ENCODE peak calls at places on chromosomes 5 and 9, in six cellular contexts. J, W, K, F, B and L are unnamed samples.

GRCh38 chr9:110007477-110008270 is 200.3 kb downstream of the C9orf152 start:
- DNase-seq in J (no peak), W (no peak), K (no peak), F (no peak), B (no peak), L (no peak)

GRCh38 chr9:121944741-121945191 is 148.3 kb downstream of the TTLL11 start:
- DNase-seq in J (no peak), W (no peak), K (no peak), F (no peak), B (no peak), L (no peak)

GRCh38 chr5:126395198-126395597 is 28.0 kb upstream of the GRAMD2B start:
- DNase-seq in J (no peak), W (no peak), K (no peak), F (no peak), B (no peak), L (no peak)

GRCh38 chr9:131112374-131113159 is 12.8 kb upstream of the NUP214 start:
- DNase-seq in J (no peak), W (no peak), K (no peak), F (no peak), B (no peak), L (no peak)

GRCh38 chr9:113370806-113371325 is 5.9 kb downstream of the HDHD3 start:
- DNase-seq in J (no peak), W (no peak), K (no peak), F (no peak), B (no peak), L (no peak)

GRCh38 chr5:36530249-36530648 is 76.2 kb upstream of the SLC1A3 start:
- DNase-seq in J (no peak), W (no peak), K (no peak), F (no peak), B (no peak), L (no peak)

GRCh38 chr5:119435436-119436132 is 16.7 kb upstream of the HSD17B4 start:
- DNase-seq in J (peak; percentile 79), W (peak; percentile 64), K (peak; percentile 76), F (peak; percentile 60), B (peak; percentile 81), L (peak; percentile 48)

GRCh38 chr5:146816775-146817387 is 61.7 kb downstream of the PPP2R2B start:
- DNase-seq in J (no peak), W (no peak), K (no peak), F (no peak), B (no peak), L (no peak)

GRCh38 chr5:179601871-179602625 is 21.4 kb downstream of the HNRNPH1 start:
- DNase-seq in J (no peak), W (no peak), K (no peak), F (no peak), B (peak; percentile 35), L (no peak)

GRCh38 chr5:25553082-25553481 is 908.3 kb upstream of the CDH10 start:
- DNase-seq in J (no peak), W (no peak), K (no peak), F (no peak), B (no peak), L (no peak)

GRCh38 chr9:4207881-4208615 is 91.8 kb downstream of the GLIS3 start:
- DNase-seq in J (no peak), W (no peak), K (no peak), F (no peak), B (peak; percentile 46), L (no peak)

GRCh38 chr9:70066418-70066817 is 22.8 kb downstream of the MAMDC2 start:
- DNase-seq in J (no peak), W (no peak), K (no peak), F (no peak), B (no peak), L (no peak)

GRCh38 chr5:172115541-172115982 is 72.5 kb downstream of the STK10 start:
- DNase-seq in J (no peak), W (peak; percentile 28), K (no peak), F (peak; percentile 34), B (no peak), L (no peak)

GRCh38 chr5:172113036-172113435 is 75.0 kb downstream of the STK10 start:
- DNase-seq in J (no peak), W (peak; percentile 88), K (no peak), F (peak; percentile 58), B (no peak), L (no peak)

GRCh38 chr5:172110921-172111873 is 76.8 kb downstream of the STK10 start:
- DNase-seq in J (peak; percentile 69), W (peak; percentile 50), K (peak; percentile 41), F (peak; percentile 59), B (peak; percentile 74), L (no peak)

GRCh38 chr5:172117977-172118701 is 69.9 kb downstream of the STK10 start:
- DNase-seq in J (no peak), W (no peak), K (no peak), F (no peak), B (no peak), L (peak; percentile 22)

DNA sequence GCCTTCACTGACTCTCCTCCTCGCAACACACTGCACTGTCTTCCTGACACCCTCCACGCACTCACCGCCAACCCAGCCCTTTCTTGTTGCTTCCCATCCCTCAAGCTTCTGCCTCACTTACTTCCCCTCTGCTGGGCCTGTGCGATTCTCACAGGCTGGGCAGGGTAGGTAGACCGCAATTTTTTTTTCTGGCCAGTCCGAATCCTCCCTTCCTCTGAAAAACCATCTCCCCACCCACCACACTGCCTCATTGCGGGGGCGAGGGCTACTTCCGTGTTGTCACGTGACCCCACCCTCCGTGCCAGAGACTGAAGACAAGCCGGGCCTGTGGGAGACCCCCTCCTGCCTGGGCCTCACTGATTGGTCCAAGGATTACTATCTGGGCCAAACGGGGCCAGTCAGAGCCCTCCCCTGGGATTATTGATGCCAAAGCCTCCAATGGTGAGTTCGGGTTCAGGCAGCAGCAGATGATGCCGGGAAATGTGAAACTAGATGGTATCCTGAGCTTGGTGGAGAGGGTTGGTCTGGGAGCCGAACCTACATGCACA is 73.1 kb downstream of the STK10 start:
- DNase-seq in J (peak; percentile 43), W (peak; percentile 49), K (no peak), F (peak; percentile 68), B (peak; percentile 85), L (no peak)
- H3K4me1 ChIP-seq in J (peaks cover 20% of the 10 kb centered on the region), W (peaks cover 76% of the 10 kb centered on the region), K (peaks cover 14% of the 10 kb centered on the region), F (peaks cover 86% of the 10 kb centered on the region), B (peaks cover 11% of the 10 kb centered on the region), L (peaks cover 7% of the 10 kb centered on the region)

GRCh38 chr9:134067904-134068741 is at the start of gene BRD3:
- DNase-seq in J (peak; percentile 91), W (peak; percentile 85), K (peak; percentile 97), F (peak; percentile 74), B (peak; percentile 95), L (peak; percentile 93)

GRCh38 chr9:134066546-134066922 is 1.3 kb downstream of the BRD3 start:
- DNase-seq in J (peak; percentile 25), W (no peak), K (no peak), F (no peak), B (no peak), L (no peak)

GRCh38 chr9:134065720-134066419 is 2.0 kb downstream of the BRD3 start:
- DNase-seq in J (peak; percentile 60), W (peak; percentile 48), K (peak; percentile 62), F (peak; percentile 35), B (peak; percentile 54), L (peak; percentile 74)

GRCh38 chr9:134068742-134069535 is 1.1 kb upstream of the BRD3 start:
- DNase-seq in J (peak; percentile 26), W (no peak), K (peak; percentile 10), F (no peak), B (peak; percentile 50), L (no peak)

DNA sequence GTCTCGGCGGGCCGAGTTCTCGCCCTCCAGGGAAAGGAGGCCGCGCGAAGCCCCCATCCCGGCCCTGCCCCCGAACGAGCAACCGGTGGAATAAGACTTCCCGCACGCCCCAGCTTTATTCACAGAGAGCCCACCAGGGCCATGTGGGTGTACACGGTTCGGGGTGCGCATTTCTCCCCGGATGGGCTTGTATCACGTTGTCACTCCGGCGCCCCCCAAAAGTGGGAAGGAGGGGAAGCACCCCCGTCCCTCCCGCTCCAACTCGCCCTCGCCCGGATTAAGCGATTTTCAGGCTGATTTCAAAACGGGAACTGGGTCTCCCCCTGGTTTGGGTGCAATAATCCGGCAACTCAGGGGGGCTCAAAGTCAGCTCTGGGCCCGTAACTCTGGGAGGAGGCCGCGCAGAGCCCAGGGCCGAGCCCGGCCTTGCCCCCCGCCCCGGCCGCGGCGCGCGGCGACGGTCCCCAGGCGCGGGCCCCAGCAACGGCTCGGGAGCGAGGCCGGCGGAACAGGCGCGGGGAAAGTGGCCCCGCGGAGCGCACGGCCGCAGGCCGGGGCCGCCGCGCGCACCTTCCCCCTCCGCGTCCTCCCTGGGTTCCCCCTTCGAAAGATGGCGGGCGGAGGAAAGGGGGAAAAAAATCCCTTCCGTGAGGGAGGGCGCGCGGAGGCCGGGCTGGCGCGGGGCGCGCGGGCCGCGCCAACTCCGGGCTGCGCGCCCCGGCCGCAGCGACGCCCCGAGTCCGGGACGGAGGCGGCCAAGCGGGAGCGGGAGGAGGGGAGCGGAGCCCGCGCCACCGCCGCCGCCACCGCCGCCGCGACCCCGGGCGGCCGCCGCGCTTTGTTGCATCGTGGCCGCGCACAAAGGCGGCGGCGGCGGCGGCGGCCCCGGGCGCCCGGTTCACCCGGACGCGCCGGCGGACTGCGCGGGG is 639 bp downstream of the BRD3 start:
- DNase-seq in J (peak; percentile 34), W (peak; percentile 30), K (peak; percentile 68), F (peak; percentile 49), B (peak; percentile 65), L (no peak)
- H3K4me1 ChIP-seq in J (peaks cover 52% of the 10 kb centered on the region), W (peaks cover 30% of the 10 kb centered on the region), K (peaks cover 5% of the 10 kb centered on the region), F (peaks cover 28% of the 10 kb centered on the region), B (no peaks in the 10 kb centered on the region), L (peaks cover 10% of the 10 kb centered on the region)

GRCh38 chr9:2158111-2158610 is 143.0 kb downstream of the SMARCA2 start:
- DNase-seq in J (peak; percentile 53), W (peak; percentile 45), K (peak; percentile 46), F (peak; percentile 31), B (peak; percentile 72), L (peak; percentile 25)

GRCh38 chr9:2153599-2154217 is 138.6 kb downstream of the SMARCA2 start:
- DNase-seq in J (no peak), W (no peak), K (no peak), F (no peak), B (no peak), L (no peak)

GRCh38 chr9:2158729-2159128 is 143.6 kb downstream of the SMARCA2 start:
- DNase-seq in J (no peak), W (no peak), K (no peak), F (no peak), B (no peak), L (no peak)

GRCh38 chr9:2157277-2158105 is 142.3 kb downstream of the SMARCA2 start:
- DNase-seq in J (peak; percentile 33), W (peak; percentile 12), K (peak; percentile 65), F (no peak), B (peak; percentile 68), L (peak; percentile 16)

DNA sequence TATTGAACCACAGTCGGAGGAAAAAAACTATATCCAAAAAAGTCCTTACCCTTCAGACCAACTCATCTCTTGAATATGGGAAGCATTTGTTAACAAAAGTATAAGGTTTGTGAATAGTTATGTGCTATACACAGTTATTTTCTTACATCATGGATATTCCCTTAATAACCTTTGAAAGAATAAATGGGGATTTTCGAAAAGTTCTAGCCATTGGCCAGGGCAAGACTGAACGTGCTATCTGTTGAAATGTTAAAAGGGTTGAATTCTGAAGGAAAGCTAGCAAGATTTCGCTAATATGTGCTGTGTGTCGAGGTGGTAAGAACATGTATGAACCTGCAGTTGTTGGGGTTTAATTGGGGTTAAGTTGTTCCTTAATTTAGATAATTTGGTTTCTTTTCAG is 140.8 kb downstream of the SMARCA2 start:
- DNase-seq in J (no peak), W (no peak), K (no peak), F (no peak), B (no peak), L (no peak)
- H3K4me1 ChIP-seq in J (peaks cover 14% of the 10 kb centered on the region), W (peaks cover 45% of the 10 kb centered on the region), K (peaks cover 15% of the 10 kb centered on the region), F (peaks cover 27% of the 10 kb centered on the region), B (peaks cover 3% of the 10 kb centered on the region), L (peaks cover 17% of the 10 kb centered on the region)

GRCh38 chr9:125757834-125758233 is 10.7 kb downstream of the PBX3 start:
- DNase-seq in J (no peak), W (no peak), K (no peak), F (no peak), B (no peak), L (no peak)
- H3K4me1 ChIP-seq in J (peaks cover 11% of the 10 kb centered on the region), W (no peaks in the 10 kb centered on the region), K (peaks cover 15% of the 10 kb centered on the region), F (no peaks in the 10 kb centered on the region), B (peaks cover 3% of the 10 kb centered on the region), L (no peaks in the 10 kb centered on the region)